ENCODE peak calls at places on chromosomes 7 and 10, in seven cellular contexts. C is SK-N-SH, W is K562, B is H1, V is HCT116, I is HepG2, H is GM12878. N is an unnamed sample.

GRCh38 chr7:117015258-117016184 is 62.2 kb downstream of the ST7 start:
- DNase-seq in C (no peak), W (no peak), B (no peak), V (no peak), I (no peak), H (no peak), N (no peak)

GRCh38 chr7:88001744-88002530 is 67.9 kb downstream of the ADAM22 start:
- DNase-seq in C (no peak), W (no peak), B (no peak), V (no peak), I (no peak), H (no peak), N (no peak)

GRCh38 chr10:19638173-19638872 is 177.9 kb upstream of the PLXDC2 start:
- DNase-seq in C (no peak), W (no peak), B (no peak), V (no peak), I (peak; percentile 66), H (no peak), N (no peak)

GRCh38 chr7:109663806-109664205 is 1094.1 kb downstream of the DNAJB9 start:
- DNase-seq in C (no peak), W (no peak), B (no peak), V (no peak), I (no peak), H (no peak), N (no peak)

GRCh38 chr7:73851410-73852338 is 9.3 kb upstream of the TMEM270 start:
- DNase-seq in C (no peak), W (peak; percentile 84), B (no peak), V (peak; percentile 92), I (peak; percentile 52), H (peak; percentile 41), N (no peak)

GRCh38 chr7:130907439-130907838 is 173.4 kb upstream of the KLF14 start:
- DNase-seq in C (no peak), W (no peak), B (no peak), V (no peak), I (no peak), H (no peak), N (no peak)

GRCh38 chr7:133448012-133448411 is 195.1 kb downstream of the EXOC4 start:
- DNase-seq in C (no peak), W (no peak), B (no peak), V (no peak), I (no peak), H (no peak), N (no peak)

GRCh38 chr7:121752706-121753105 is 120.3 kb upstream of the PTPRZ1 start:
- DNase-seq in C (peak; percentile 2), W (no peak), B (no peak), V (peak; percentile 2), I (peak; percentile 5), H (no peak), N (peak; percentile 8)

GRCh38 chr7:24858108-24858977 is 101.1 kb upstream of the GSDME start:
- DNase-seq in C (no peak), W (no peak), B (no peak), V (no peak), I (peak; percentile 53), H (no peak), N (no peak)

GRCh38 chr7:157463245-157463644 is 126.4 kb downstream of the DNAJB6 start:
- DNase-seq in C (no peak), W (no peak), B (no peak), V (no peak), I (no peak), H (no peak), N (no peak)

GRCh38 chr10:1655367-1655766 is 82.0 kb downstream of the ADARB2 start:
- DNase-seq in C (no peak), W (no peak), B (no peak), V (no peak), I (no peak), H (no peak), N (no peak)

GRCh38 chr7:91632948-91633519 is 247.5 kb downstream of the MTERF1 start:
- DNase-seq in C (no peak), W (peak; percentile 53), B (no peak), V (no peak), I (no peak), H (no peak), N (no peak)

GRCh38 chr7:85135931-85136330 is 50.9 kb downstream of the SEMA3D start:
- DNase-seq in C (no peak), W (no peak), B (no peak), V (no peak), I (no peak), H (no peak), N (no peak)

GRCh38 chr10:84668186-84668763 is 339.9 kb downstream of the CCSER2 start:
- DNase-seq in C (no peak), W (no peak), B (no peak), V (no peak), I (no peak), H (no peak), N (no peak)

DNA sequence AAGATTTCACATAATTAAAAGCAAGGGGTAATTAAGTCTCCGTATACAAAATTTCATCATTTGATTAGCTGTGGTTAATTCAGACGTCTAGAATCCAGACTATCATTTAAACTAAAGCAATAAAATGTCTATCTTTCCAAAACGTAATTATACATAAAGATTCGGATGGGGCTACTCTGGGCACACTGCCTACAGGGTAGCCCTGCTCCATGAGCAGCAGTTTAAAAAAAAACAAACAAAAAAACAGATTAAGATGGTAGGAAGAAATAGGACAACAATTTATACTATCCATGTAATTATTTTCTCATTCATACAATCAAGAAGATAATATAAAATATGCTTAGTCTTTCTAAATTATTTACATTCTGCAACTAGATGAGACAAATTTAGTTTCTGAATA is 96.1 kb downstream of the NRBF2 start:
- DNase-seq in C (peak; percentile 20), W (no peak), B (no peak), V (no peak), I (no peak), H (no peak), N (no peak)
- TF ChIP-seq YY1 in C (no peak), W (no peak), B (no peak), V (no peak), I (no peak), H (no peak), N (no peak)

GRCh38 chr7:100689230-100690135 is 4.6 kb downstream of the GIGYF1 start:
- DNase-seq in C (no peak), W (no peak), B (no peak), V (no peak), I (no peak), H (no peak), N (no peak)

GRCh38 chr7:100692578-100692961 is 1.5 kb downstream of the GIGYF1 start:
- DNase-seq in C (no peak), W (no peak), B (no peak), V (no peak), I (no peak), H (no peak), N (no peak)

GRCh38 chr7:100694196-100694745 is at the start of gene GIGYF1:
- DNase-seq in C (peak; percentile 100), W (peak; percentile 89), B (no peak), V (no peak), I (peak; percentile 33), H (no peak), N (no peak)

GRCh38 chr7:100693312-100694195 is 496 bp downstream of the GIGYF1 start:
- DNase-seq in C (peak; percentile 89), W (peak; percentile 47), B (no peak), V (no peak), I (no peak), H (no peak), N (no peak)

DNA sequence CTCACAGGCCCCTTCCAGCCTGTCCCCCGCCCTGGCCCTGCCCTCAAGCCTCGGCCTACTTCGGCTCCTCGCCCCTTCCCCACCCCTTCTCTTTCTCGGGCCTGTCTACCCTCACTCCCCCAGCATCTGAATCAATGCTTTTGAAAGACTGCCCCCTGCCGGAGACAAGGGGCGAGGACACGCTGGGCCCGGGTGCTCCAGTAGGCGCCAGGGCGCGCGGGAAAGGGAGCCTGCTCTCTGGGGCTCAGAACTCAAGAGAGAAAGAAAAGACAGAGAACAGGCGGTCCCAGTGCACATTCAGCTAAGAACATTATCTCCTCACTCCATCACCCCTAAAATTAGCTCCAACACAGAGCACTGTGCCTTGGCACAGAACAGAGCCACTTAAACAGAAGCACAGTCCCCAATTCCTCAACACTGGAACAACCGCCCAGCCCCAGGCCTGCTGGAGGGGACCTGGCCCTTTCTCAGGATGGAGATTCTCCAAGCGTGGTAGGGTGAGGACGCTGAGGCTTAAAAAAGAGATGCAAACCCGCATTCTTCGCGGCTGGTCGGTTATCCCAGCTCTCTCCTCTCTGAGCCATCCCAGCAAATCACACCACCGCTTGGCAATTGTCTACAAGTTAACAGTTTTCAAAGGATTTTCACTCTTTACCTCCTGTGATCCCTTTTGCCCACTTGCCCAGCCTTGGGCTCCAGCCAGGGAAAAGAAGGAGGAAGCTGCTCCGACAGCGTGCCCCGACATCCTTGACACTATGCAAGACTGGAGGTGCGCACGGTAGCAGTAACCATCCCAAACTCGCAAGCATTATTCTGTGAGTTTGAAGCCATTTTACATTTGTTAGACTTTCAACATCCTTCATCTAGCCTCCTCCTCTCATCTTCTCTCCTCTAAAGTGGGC is 2.1 kb downstream of the GIGYF1 start:
- DNase-seq in C (peak; percentile 98), W (peak; percentile 95), B (peak; percentile 54), V (no peak), I (peak; percentile 72), H (no peak), N (no peak)
- H3K4me3 ChIP-seq in C (peak overlapping the region; percentile 87), W (peak overlapping the region; percentile 92), B (peak overlapping the region; percentile 88), V (peak overlapping the region; percentile 89), I (peak overlapping the region; percentile 96), H (peak overlapping the region; percentile 95), N (peak overlapping the region; percentile 71)

DNA sequence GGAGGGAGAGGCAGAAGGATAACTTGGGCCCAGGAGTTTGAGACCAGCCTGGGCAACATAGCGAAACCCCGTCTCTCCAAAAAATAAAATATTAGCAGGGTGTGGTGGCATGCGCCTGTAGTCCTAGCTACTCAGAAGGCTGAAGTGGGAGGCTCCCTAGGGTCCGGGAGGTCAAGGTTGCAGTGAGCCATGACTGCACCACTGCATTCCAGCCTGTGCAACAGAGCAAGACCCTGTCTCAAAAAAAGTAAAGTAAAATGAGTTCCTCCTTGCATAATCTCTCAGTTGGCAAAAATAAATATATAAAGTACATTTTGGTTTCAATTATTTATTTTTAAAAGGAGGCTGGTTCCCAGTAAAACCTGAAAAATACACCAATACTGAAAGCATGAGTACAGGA is 11.8 kb downstream of the NANOS1 start:
- DNase-seq in C (no peak), W (no peak), B (no peak), V (no peak), I (no peak), H (no peak), N (no peak)
- H3K36me3 ChIP-seq in C (peaks cover 67% of the 10 kb centered on the region), W (peaks cover 95% of the 10 kb centered on the region), B (peaks cover 93% of the 10 kb centered on the region), V (peaks cover 87% of the 10 kb centered on the region), I (peaks cover 39% of the 10 kb centered on the region), H (peaks cover 29% of the 10 kb centered on the region), N (peaks cover 93% of the 10 kb centered on the region)

GRCh38 chr7:8162181-8162580 is 99.8 kb downstream of the ICA1 start:
- DNase-seq in C (no peak), W (no peak), B (no peak), V (no peak), I (no peak), H (no peak), N (no peak)

GRCh38 chr7:8160250-8160649 is 101.7 kb downstream of the ICA1 start:
- DNase-seq in C (no peak), W (no peak), B (no peak), V (no peak), I (no peak), H (no peak), N (no peak)

GRCh38 chr7:8160810-8161209 is 101.2 kb downstream of the ICA1 start:
- DNase-seq in C (no peak), W (no peak), B (no peak), V (no peak), I (no peak), H (no peak), N (no peak)

GRCh38 chr7:8159595-8159994 is 102.4 kb downstream of the ICA1 start:
- DNase-seq in C (no peak), W (no peak), B (no peak), V (no peak), I (no peak), H (no peak), N (no peak)

GRCh38 chr7:8161398-8161828 is 100.6 kb downstream of the ICA1 start:
- DNase-seq in C (no peak), W (peak; percentile 41), B (no peak), V (no peak), I (no peak), H (no peak), N (no peak)
- TF ChIP-seq YY1 in C (no peak), W (no peak), B (no peak), V (no peak), I (no peak), H (no peak), N (no peak)

N was measured in NT2/D1.